ENCODE peak calls at places on chromosome X, in five cellular contexts. K is ovary, G is HCT116, H is lower leg skin, I is H54. F is an unnamed sample.

GRCh38 chrX:9707306-9708015 is 58.2 kb downstream of the GPR143 start:
- DNase-seq in H (no peak), G (no peak), K (no peak), I (no peak), F (no peak)

GRCh38 chrX:102765794-102766193 is 45.3 kb downstream of the GPRASP3 start:
- DNase-seq in H (peak), K (no peak), G (no peak), I (peak), F (no peak)

GRCh38 chrX:133792198-133792953 is 193.0 kb downstream of the GPC3 start:
- DNase-seq in H (peak), I (peak), K (peak), G (peak), F (peak)

GRCh38 chrX:41512394-41512793 is 65.3 kb downstream of the NYX start:
- DNase-seq in G (no peak), I (no peak), K (no peak), H (no peak), F (no peak)

GRCh38 chrX:33987458-33987857 is 144.7 kb downstream of the FAM47A start:
- DNase-seq in K (no peak), I (no peak), H (peak), G (no peak), F (no peak)

GRCh38 chrX:48179691-48180090 is 16.9 kb downstream of the SSX5 start:
- DNase-seq in H (no peak), I (no peak), G (no peak), K (no peak), F (no peak)

GRCh38 chrX:107825698-107826285 is at the start of gene MID2:
- DNase-seq in H (peak), I (peak), G (peak), K (peak), F (peak)

GRCh38 chrX:132741706-132742105 is 216.7 kb downstream of the HS6ST2 start:
- DNase-seq in I (no peak), H (no peak), K (no peak), G (no peak), F (no peak)

GRCh38 chrX:70096052-70096451 is 33.8 kb downstream of the OTUD6A start:
- DNase-seq in G (peak), I (no peak), H (no peak), K (no peak), F (no peak)

GRCh38 chrX:115560211-115560977 is 580 bp upstream of the PLS3 start:
- DNase-seq in K (no peak), I (no peak), H (no peak), G (peak), F (no peak)

GRCh38 chrX:100928660-100929613 is at the start of gene XKRX:
- DNase-seq in G (peak), K (peak), H (no peak), I (peak), F (no peak)

GRCh38 chrX:151970661-151971060 is 3.8 kb downstream of the GABRE start:
- DNase-seq in I (peak), K (peak), H (peak), G (no peak), F (peak)

GRCh38 chrX:80334583-80334982 is 85.7 kb upstream of the TENT5D start:
- DNase-seq in H (no peak), I (no peak), K (no peak), G (no peak), F (no peak)

GRCh38 chrX:16897445-16897844 is 27.3 kb upstream of the RBBP7 start:
- DNase-seq in H (no peak), I (no peak), G (no peak), K (no peak), F (no peak)

GRCh38 chrX:153400146-153401132 is 711 bp downstream of the PNMA6E start:
- DNase-seq in I (peak), G (peak), H (no peak), K (no peak), F (no peak)

GRCh38 chrX:12946838-12947544 is 27.9 kb upstream of the TMSB4X start:
- DNase-seq in H (peak), G (peak), K (peak), I (no peak), F (no peak)

GRCh38 chrX:21524008-21524407 is 134.1 kb downstream of the KLHL34 start:
- DNase-seq in I (no peak), G (no peak), H (no peak), K (no peak), F (no peak)

GRCh38 chrX:72568406-72569092 is 4.1 kb downstream of the HDAC8 start:
- DNase-seq in K (no peak), G (no peak), I (no peak), H (no peak), F (no peak)
- TF ChIP-seq POLR2A in K (no peak), G (no peak), I (no peak), H (no peak), F (no peak)

DNA sequence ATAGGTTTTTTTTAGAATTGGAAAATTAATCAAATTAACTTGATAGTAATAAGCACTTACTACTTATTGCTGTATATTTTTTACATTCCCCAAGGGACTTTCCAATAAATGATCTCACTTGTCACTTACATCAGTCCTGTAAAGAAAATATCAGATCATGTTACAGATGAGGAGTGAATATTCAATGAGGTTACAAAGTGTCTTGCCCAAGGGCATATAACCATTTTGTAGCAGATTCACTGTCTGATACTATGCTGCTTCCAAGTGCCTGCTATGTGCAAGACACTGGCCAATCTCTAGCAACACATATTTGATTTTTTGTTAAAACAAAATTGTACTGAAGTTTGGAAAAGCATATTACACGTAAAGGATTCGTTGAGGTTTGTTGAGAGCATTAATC is 1287.7 kb downstream of the FAM133A start:
- DNase-seq in H (no peak), K (no peak), G (no peak), I (no peak), F (no peak)
- TF ChIP-seq POLR2A in H (no peak), K (no peak), G (no peak), I (no peak), F (no peak)

DNA sequence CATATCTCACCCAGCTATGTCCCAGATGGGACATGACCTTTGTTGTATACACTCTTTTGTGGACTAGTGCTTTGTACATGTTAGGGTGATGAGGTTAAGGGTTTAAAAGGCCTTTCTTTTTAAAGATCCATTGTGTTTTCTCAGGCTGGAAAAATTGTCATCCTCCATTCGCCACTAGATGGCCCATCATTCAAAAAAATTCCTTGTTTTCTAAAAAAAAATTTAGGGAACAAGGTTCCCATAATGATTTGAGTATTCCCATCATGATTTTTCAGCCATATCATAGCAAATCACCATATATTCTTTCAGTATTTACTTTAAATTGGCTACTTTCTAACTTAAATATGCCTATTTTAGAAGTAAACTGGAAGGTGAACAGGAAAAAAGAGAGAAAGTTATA is 91.9 kb upstream of the TMEM164 start:
- DNase-seq in K (no peak), H (no peak), G (no peak), I (no peak), F (no peak)
- TF ChIP-seq POLR2A in K (no peak), H (no peak), G (no peak), I (no peak), F (no peak)

DNA sequence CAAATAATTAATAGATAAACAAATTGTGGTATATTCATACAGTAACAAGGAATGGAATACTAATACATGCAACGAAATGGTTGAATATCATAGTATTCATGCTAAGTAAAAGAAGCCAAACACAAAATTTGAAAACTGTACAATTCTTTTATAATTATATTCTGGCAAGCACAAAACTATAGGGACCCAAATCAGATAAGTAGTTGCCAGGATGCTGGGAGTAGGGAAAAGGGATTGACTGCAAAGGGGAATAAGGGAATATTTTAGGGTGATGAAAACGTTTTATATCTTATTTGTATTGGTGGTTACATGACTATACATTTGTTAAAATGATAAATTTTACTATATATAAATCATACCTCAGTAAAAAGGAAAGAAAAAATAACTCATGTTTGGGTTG is 24.2 kb downstream of the RPA4 start:
- DNase-seq in I (no peak), G (no peak), K (no peak), H (no peak), F (no peak)
- TF ChIP-seq POLR2A in I (no peak), G (no peak), K (no peak), H (no peak), F (no peak)

GRCh38 chrX:120603707-120604358 is at the start of gene MCTS1:
- DNase-seq in K (peak), G (peak), I (peak), H (peak), F (peak)
- TF ChIP-seq POLR2A in K (no peak), G (no peak), I (peak), H (no peak), F (peak)

DNA sequence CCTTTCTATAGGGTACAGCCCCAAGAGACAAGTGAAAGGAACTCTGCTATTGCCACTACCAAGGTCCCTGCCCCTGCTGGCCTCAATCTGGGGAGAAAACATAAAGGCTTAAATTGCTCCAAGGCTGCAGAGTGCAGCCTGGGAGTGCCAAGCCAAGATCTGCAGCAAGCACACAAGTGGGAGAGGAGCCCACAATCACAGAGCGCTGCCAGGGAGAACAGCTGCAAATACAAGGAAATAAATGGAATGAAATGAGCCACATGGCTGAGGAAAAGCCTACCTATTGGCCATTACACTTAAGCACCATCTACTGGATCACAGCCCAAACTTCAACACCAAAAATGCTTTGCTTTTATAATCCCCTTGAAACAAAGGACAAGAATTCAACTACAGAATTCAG is 582.4 kb downstream of the FAM133A start:
- DNase-seq in K (no peak), G (no peak), H (no peak), I (no peak), F (no peak)
- TF ChIP-seq POLR2A in K (no peak), G (no peak), H (no peak), I (no peak), F (no peak)

DNA sequence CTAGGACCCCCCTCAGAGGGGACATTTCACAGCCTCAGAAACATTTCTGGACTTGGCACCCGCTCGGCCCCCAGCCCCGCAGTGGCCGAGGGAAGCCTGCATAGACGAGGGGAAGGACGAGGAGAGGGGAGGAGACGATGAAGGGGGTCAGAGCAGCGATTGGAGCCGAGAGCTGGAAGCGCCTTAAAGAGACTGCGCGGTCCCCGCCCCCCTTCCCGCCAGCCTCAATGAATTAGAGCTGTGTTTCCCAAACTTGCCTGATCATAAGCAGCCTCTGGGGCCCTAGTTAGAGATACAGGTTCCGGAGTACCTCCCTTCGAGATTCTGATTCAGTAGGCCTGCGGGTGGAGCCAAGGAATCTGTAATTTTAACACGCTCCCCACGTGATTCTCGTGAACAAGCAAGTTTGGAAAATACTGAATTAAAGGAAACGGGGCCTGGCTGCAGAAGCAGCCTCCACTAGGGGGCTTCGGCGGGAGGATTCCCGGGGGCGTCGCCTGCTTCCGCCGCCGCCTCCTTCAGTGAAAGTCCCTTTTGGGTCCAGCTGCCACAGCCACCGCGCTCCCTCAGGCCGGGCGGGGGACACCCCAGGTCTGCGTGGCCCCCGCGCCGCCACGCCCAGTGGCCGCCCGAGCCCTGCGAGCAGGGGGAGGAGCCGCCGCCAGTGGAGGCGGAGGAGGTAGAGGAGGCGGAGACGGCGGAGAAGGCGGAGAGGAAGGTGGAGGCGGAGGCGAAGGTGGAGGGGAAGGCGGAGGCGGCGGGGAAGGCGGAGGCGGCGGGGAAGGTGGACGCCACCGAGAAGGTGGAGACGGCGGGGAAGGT is at the start of gene USP27X:
- DNase-seq in G (peak), I (peak), K (peak), H (peak), F (peak)
- TF ChIP-seq POLR2A in G (no peak), I (peak), K (peak), H (no peak), F (no peak)

GRCh38 chrX:74535633-74536141 is 78.7 kb downstream of the RLIM start:
- DNase-seq in H (peak), K (peak), I (peak), G (no peak), F (peak)
- TF ChIP-seq POLR2A in H (no peak), K (no peak), I (no peak), G (no peak), F (no peak)

F was measured in suprapubic skin.